ENCODE peak calls at places on chromosomes 16 and 17, in five cellular contexts. One of them, this sample, is unnamed.

GRCh38 chr17:65629234-65629690 is 67.8 kb upstream of the AXIN2 start:
- DNase-seq in effector memory CD4-positive, alpha-beta T cell: no peak
- DNase-seq in CD4-positive, alpha-beta memory T cell: no peak
- DNase-seq in aorta: no peak
- DNase-seq in right atrium auricular region: no peak
- DNase-seq in this sample: no peak

GRCh38 chr17:76004750-76005262 is 4.2 kb downstream of the CDK3 start:
- DNase-seq in CD4-positive, alpha-beta memory T cell: no peak
- DNase-seq in right atrium auricular region: no peak
- DNase-seq in aorta: no peak
- DNase-seq in effector memory CD4-positive, alpha-beta T cell: no peak
- DNase-seq in this sample: no peak

GRCh38 chr17:79279320-79279719 is 204.7 kb downstream of the ENGASE start:
- DNase-seq in CD4-positive, alpha-beta memory T cell: no peak
- DNase-seq in aorta: no peak
- DNase-seq in effector memory CD4-positive, alpha-beta T cell: no peak
- DNase-seq in right atrium auricular region: no peak
- DNase-seq in this sample: no peak

GRCh38 chr17:6554871-6555330 is 1.5 kb downstream of the PITPNM3 start:
- DNase-seq in effector memory CD4-positive, alpha-beta T cell: no peak
- DNase-seq in CD4-positive, alpha-beta memory T cell: no peak
- DNase-seq in right atrium auricular region: no peak
- DNase-seq in aorta: no peak
- DNase-seq in this sample: no peak

GRCh38 chr17:36496018-36496789 is 9.7 kb downstream of the ZNHIT3 start:
- DNase-seq in CD4-positive, alpha-beta memory T cell: no peak
- DNase-seq in right atrium auricular region: no peak
- DNase-seq in effector memory CD4-positive, alpha-beta T cell: no peak
- DNase-seq in aorta: no peak
- DNase-seq in this sample: no peak

GRCh38 chr16:27703121-27703520 is 153.2 kb downstream of the KATNIP start:
- DNase-seq in CD4-positive, alpha-beta memory T cell: no peak
- DNase-seq in right atrium auricular region: no peak
- DNase-seq in effector memory CD4-positive, alpha-beta T cell: no peak
- DNase-seq in aorta: peak; percentile 9
- DNase-seq in this sample: no peak

GRCh38 chr17:73553311-73553710 is 90.9 kb downstream of the SDK2 start:
- DNase-seq in aorta: no peak
- DNase-seq in CD4-positive, alpha-beta memory T cell: no peak
- DNase-seq in right atrium auricular region: no peak
- DNase-seq in effector memory CD4-positive, alpha-beta T cell: no peak
- DNase-seq in this sample: no peak

GRCh38 chr16:51569204-51569911 is 418.3 kb upstream of the SALL1 start:
- DNase-seq in right atrium auricular region: no peak
- DNase-seq in effector memory CD4-positive, alpha-beta T cell: no peak
- DNase-seq in aorta: no peak
- DNase-seq in CD4-positive, alpha-beta memory T cell: no peak
- DNase-seq in this sample: no peak

GRCh38 chr16:12119562-12119961 is 143.0 kb downstream of the SNX29 start:
- DNase-seq in aorta: peak; percentile 75
- DNase-seq in right atrium auricular region: no peak
- DNase-seq in CD4-positive, alpha-beta memory T cell: no peak
- DNase-seq in effector memory CD4-positive, alpha-beta T cell: no peak
- DNase-seq in this sample: no peak

GRCh38 chr16:1183235-1183907 is 30.5 kb downstream of the CACNA1H start:
- DNase-seq in CD4-positive, alpha-beta memory T cell: no peak
- DNase-seq in effector memory CD4-positive, alpha-beta T cell: no peak
- DNase-seq in aorta: peak; percentile 88
- DNase-seq in right atrium auricular region: no peak
- DNase-seq in this sample: no peak

GRCh38 chr17:13740692-13741091 is 139.0 kb upstream of the HS3ST3A1 start:
- DNase-seq in right atrium auricular region: no peak
- DNase-seq in aorta: no peak
- DNase-seq in effector memory CD4-positive, alpha-beta T cell: no peak
- DNase-seq in CD4-positive, alpha-beta memory T cell: no peak
- DNase-seq in this sample: no peak

GRCh38 chr16:77499373-77500285 is 64.8 kb upstream of the ADAMTS18 start:
- DNase-seq in CD4-positive, alpha-beta memory T cell: no peak
- DNase-seq in effector memory CD4-positive, alpha-beta T cell: no peak
- DNase-seq in right atrium auricular region: peak; percentile 60
- DNase-seq in aorta: no peak
- DNase-seq in this sample: no peak

GRCh38 chr16:2033057-2033911 is 6.6 kb downstream of the NHERF2 start:
- DNase-seq in aorta: peak; percentile 92
- DNase-seq in CD4-positive, alpha-beta memory T cell: no peak
- DNase-seq in effector memory CD4-positive, alpha-beta T cell: no peak
- DNase-seq in right atrium auricular region: peak; percentile 79
- DNase-seq in this sample: no peak

GRCh38 chr16:470418-470817 is 45.0 kb downstream of the RAB11FIP3 start:
- DNase-seq in right atrium auricular region: no peak
- DNase-seq in CD4-positive, alpha-beta memory T cell: no peak
- DNase-seq in effector memory CD4-positive, alpha-beta T cell: no peak
- DNase-seq in aorta: no peak
- DNase-seq in this sample: no peak

GRCh38 chr17:13346996-13347762 is 254.6 kb downstream of the HS3ST3A1 start:
- DNase-seq in aorta: no peak
- DNase-seq in effector memory CD4-positive, alpha-beta T cell: no peak
- DNase-seq in CD4-positive, alpha-beta memory T cell: no peak
- DNase-seq in right atrium auricular region: no peak
- DNase-seq in this sample: no peak

GRCh38 chr17:7997186-7997585 is 5.2 kb upstream of the GUCY2D start:
- DNase-seq in CD4-positive, alpha-beta memory T cell: peak; percentile 25
- DNase-seq in right atrium auricular region: no peak
- DNase-seq in effector memory CD4-positive, alpha-beta T cell: no peak
- DNase-seq in aorta: no peak
- DNase-seq in this sample: no peak

GRCh38 chr16:22313876-22314470 is 16.8 kb downstream of the POLR3E start:
- DNase-seq in right atrium auricular region: no peak
- DNase-seq in CD4-positive, alpha-beta memory T cell: no peak
- DNase-seq in effector memory CD4-positive, alpha-beta T cell: no peak
- DNase-seq in aorta: no peak
- DNase-seq in this sample: no peak

DNA sequence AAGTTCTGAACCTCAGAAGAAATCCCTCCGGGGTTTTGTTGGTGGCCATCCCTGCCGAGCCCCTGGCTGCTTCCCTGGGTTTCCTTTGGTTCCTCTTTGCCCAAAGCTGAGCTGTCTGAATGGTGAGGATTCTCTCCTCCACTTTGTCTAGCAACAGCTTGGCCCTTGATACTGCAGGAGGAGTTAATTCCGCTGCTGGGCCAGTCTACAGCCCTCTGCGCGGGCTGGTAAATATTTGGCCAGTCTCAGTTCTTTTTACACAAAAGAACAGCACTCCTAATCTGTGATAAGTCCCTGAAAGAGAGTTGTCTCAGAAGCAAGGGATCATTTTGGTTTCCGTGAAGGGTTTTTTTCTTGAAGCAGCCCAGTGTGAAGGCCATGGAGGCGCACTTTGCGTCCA is 171.0 kb downstream of the RAB11FIP4 start:
- DNase-seq in aorta: no peak
- DNase-seq in CD4-positive, alpha-beta memory T cell: no peak
- DNase-seq in right atrium auricular region: no peak
- DNase-seq in effector memory CD4-positive, alpha-beta T cell: no peak
- DNase-seq in this sample: no peak
- H3K27ac ChIP-seq in aorta: peak overlapping the region; percentile 8
- H3K27ac ChIP-seq in CD4-positive, alpha-beta memory T cell: no peak overlapping the region
- H3K27ac ChIP-seq in right atrium auricular region: no peak overlapping the region
- H3K27ac ChIP-seq in effector memory CD4-positive, alpha-beta T cell: no peak overlapping the region
- H3K27ac ChIP-seq in this sample: no peak overlapping the region

GRCh38 chr17:50209472-50210248 is 8.2 kb upstream of the COL1A1 start:
- DNase-seq in CD4-positive, alpha-beta memory T cell: no peak
- DNase-seq in effector memory CD4-positive, alpha-beta T cell: no peak
- DNase-seq in aorta: peak; percentile 96
- DNase-seq in right atrium auricular region: peak; percentile 93
- DNase-seq in this sample: peak; percentile 97
- H3K4me1 ChIP-seq in CD4-positive, alpha-beta memory T cell: peaks cover 6% of the 10 kb centered on the region
- H3K4me1 ChIP-seq in effector memory CD4-positive, alpha-beta T cell: no peaks in the 10 kb centered on the region
- H3K4me1 ChIP-seq in aorta: peaks cover 3% of the 10 kb centered on the region
- H3K4me1 ChIP-seq in right atrium auricular region: peaks cover 59% of the 10 kb centered on the region
- H3K4me1 ChIP-seq in this sample: peaks cover 80% of the 10 kb centered on the region

GRCh38 chr17:48427598-48427997 is 2.4 kb downstream of the SKAP1 start:
- DNase-seq in right atrium auricular region: no peak
- DNase-seq in CD4-positive, alpha-beta memory T cell: peak; percentile 64
- DNase-seq in effector memory CD4-positive, alpha-beta T cell: peak; percentile 32
- DNase-seq in aorta: no peak
- DNase-seq in this sample: no peak

GRCh38 chr17:48426019-48426418 is 4.0 kb downstream of the SKAP1 start:
- DNase-seq in effector memory CD4-positive, alpha-beta T cell: no peak
- DNase-seq in CD4-positive, alpha-beta memory T cell: no peak
- DNase-seq in aorta: no peak
- DNase-seq in right atrium auricular region: no peak
- DNase-seq in this sample: no peak

GRCh38 chr17:48429156-48429555 is 858 bp downstream of the SKAP1 start:
- DNase-seq in effector memory CD4-positive, alpha-beta T cell: no peak
- DNase-seq in CD4-positive, alpha-beta memory T cell: peak; percentile 48
- DNase-seq in right atrium auricular region: no peak
- DNase-seq in aorta: no peak
- DNase-seq in this sample: no peak

GRCh38 chr17:48432820-48433775 is 3.1 kb upstream of the SKAP1 start:
- DNase-seq in aorta: no peak
- DNase-seq in right atrium auricular region: no peak
- DNase-seq in CD4-positive, alpha-beta memory T cell: no peak
- DNase-seq in effector memory CD4-positive, alpha-beta T cell: no peak
- DNase-seq in this sample: no peak

DNA sequence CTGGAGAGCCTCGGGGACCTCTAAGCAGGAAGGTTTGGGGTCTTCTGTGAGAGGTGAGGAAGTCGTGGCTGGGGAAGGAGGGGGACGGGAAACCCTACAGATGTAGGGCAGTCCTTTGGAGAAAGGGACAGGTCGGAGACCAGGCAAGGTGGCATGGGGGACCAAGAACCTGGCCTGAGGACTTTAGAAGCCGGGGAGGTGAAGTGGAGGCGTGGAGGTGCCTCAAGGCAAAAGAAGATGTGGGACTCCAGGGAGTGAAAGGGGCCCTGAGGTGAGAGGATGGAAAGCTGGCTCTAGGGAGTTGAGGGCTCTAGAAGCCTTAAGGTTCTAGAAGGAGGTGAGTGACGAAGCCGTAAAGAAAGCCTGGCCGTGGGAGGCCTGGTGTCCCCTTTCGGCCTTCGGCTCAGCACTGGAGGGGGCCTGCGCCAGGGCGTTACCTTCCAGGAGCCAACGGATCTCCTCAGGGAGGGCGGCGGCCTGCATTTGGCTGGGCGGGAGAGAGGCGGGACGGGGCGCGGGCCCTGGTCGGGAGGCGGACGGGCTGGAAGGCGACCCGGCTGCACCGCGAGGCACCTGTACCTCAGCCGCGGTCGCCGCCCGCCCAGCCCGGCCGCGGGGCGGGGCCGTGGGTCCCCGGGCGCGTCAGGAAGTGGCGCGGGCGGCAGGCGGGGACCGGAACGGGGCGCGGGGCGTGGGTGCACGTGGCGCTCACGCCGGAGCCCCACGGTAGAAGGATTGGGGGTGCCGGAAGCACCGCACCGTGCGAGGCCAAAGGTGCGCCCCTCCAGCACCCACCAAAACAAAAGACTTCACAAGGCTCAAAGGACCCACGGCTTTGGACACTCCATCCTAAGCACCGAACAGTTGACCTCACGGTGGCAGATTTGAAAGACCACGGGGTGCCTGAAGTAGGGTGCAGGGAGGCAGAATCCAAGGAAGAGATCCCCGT is at the start of gene SKAP1:
- DNase-seq in CD4-positive, alpha-beta memory T cell: peak; percentile 76
- DNase-seq in right atrium auricular region: no peak
- DNase-seq in effector memory CD4-positive, alpha-beta T cell: peak; percentile 55
- DNase-seq in aorta: peak; percentile 77
- DNase-seq in this sample: no peak
- H3K4me3 ChIP-seq in CD4-positive, alpha-beta memory T cell: peak within 1 kb of the TSS; percentile 97
- H3K4me3 ChIP-seq in right atrium auricular region: peak within 1 kb of the TSS; percentile 12
- H3K4me3 ChIP-seq in effector memory CD4-positive, alpha-beta T cell: peak within 1 kb of the TSS; percentile 75
- H3K4me3 ChIP-seq in aorta: no peak within 1 kb of the TSS
- H3K4me3 ChIP-seq in this sample: peak within 1 kb of the TSS; percentile 23

DNA sequence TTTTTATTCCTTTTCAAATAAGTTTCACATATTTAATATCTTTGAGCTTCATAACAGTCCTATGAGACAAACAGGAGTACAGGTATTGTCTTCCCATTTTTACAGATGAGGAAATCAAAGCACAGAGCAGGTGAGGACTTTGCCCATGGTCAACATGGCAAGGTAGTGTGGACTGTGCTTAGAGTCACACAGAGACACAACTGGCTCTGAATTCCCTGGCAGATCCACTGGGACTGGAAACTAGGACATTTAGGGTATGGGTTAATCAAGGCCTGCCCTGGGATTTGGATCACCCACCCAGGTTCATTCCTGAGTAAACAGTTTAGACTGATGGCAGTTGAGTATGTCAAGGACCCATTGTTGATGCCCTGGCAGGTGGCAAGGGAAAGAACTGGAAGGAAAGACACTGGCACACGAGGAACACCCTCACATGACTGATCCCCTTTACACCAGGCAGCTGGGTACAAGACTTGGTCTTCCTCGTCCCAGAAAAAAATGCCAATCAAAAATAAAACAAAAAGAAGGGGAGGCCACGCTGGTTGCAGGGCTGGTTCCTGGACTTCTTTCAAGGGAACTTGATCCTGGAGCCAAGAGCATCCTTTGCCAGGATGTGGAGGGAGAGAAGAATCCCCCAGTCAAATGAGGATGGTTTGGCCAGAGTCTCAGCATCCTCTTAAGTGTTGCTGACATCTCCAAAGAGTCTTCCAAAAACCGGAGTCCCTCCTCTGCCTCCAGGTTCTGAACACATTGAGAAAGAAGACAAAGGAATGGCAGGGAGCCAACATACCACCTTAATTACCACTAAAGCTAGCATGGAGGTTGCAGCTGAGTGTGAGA is 34.9 kb downstream of the CHD9 start:
- DNase-seq in right atrium auricular region: no peak
- DNase-seq in CD4-positive, alpha-beta memory T cell: no peak
- DNase-seq in effector memory CD4-positive, alpha-beta T cell: no peak
- DNase-seq in aorta: no peak
- DNase-seq in this sample: no peak
- H3K27ac ChIP-seq in right atrium auricular region: peak overlapping the region; percentile 86
- H3K27ac ChIP-seq in CD4-positive, alpha-beta memory T cell: no peak overlapping the region
- H3K27ac ChIP-seq in effector memory CD4-positive, alpha-beta T cell: no peak overlapping the region
- H3K27ac ChIP-seq in aorta: peak overlapping the region; percentile 77
- H3K27ac ChIP-seq in this sample: peak overlapping the region; percentile 76

This sample was measured in vagina.